ENCODE peak calls at places on chromosomes 2 and 18, in six cellular contexts. L is mammary epithelial cell, Y is GM12878, E is PC-3, G is astrocyte, B is GM23248. F is an unnamed sample.

GRCh38 chr2:204529795-204530463 is 15.3 kb upstream of the PARD3B start:
- DNase-seq in L (peak; percentile 35), Y (peak; percentile 8), E (no peak), G (no peak), B (no peak), F (no peak)

GRCh38 chr18:13220326-13220991 is 1.9 kb downstream of the LDLRAD4 start:
- DNase-seq in L (no peak), Y (no peak), E (no peak), G (peak; percentile 49), B (no peak), F (no peak)

GRCh38 chr2:28619213-28620196 is 123.6 kb downstream of the PLB1 start:
- DNase-seq in L (no peak), Y (no peak), E (peak; percentile 49), G (peak; percentile 44), B (no peak), F (no peak)

GRCh38 chr18:45733535-45733934 is 9.6 kb downstream of the SLC14A1 start:
- DNase-seq in L (no peak), Y (no peak), E (no peak), G (no peak), B (no peak), F (no peak)

GRCh38 chr18:36288689-36289088 is 8.8 kb upstream of the FHOD3 start:
- DNase-seq in L (no peak), Y (no peak), E (no peak), G (no peak), B (peak; percentile 24), F (no peak)

GRCh38 chr2:162430323-162430722 is 86.4 kb downstream of the GCA start:
- DNase-seq in L (no peak), Y (no peak), E (no peak), G (no peak), B (no peak), F (no peak)

GRCh38 chr2:219688560-219689445 is 61.4 kb downstream of the SLC4A3 start:
- DNase-seq in L (peak; percentile 97), Y (no peak), E (peak; percentile 96), G (peak; percentile 95), B (peak; percentile 38), F (no peak)

GRCh38 chr2:59888015-59888414 is 665.4 kb downstream of the BCL11A start:
- DNase-seq in L (no peak), Y (peak; percentile 15), E (no peak), G (no peak), B (no peak), F (peak; percentile 89)

GRCh38 chr2:12169060-12169406 is 422.6 kb downstream of the LPIN1 start:
- DNase-seq in L (peak; percentile 15), Y (no peak), E (no peak), G (peak; percentile 94), B (peak; percentile 93), F (no peak)

GRCh38 chr2:157746234-157746950 is 117.7 kb upstream of the ACVR1C start:
- DNase-seq in L (no peak), Y (no peak), E (no peak), G (peak; percentile 88), B (peak; percentile 64), F (no peak)

GRCh38 chr2:199940373-199940772 is 14.9 kb downstream of the TYW5 start:
- DNase-seq in L (peak; percentile 19), Y (no peak), E (peak; percentile 43), G (no peak), B (peak; percentile 69), F (peak; percentile 36)

GRCh38 chr18:3794537-3795348 is 344.8 kb downstream of the TGIF1 start:
- DNase-seq in L (peak; percentile 95), Y (no peak), E (peak; percentile 91), G (peak; percentile 98), B (peak; percentile 93), F (no peak)

GRCh38 chr2:28403388-28403956 is 10.8 kb downstream of the FOSL2 start:
- DNase-seq in L (no peak), Y (no peak), E (peak; percentile 17), G (no peak), B (no peak), F (no peak)

GRCh38 chr2:173346035-173346434 is 8.6 kb upstream of the CDCA7 start:
- DNase-seq in L (peak; percentile 10), Y (no peak), E (no peak), G (no peak), B (no peak), F (no peak)

GRCh38 chr2:98012561-98012979 is 16.8 kb upstream of the TMEM131 start:
- DNase-seq in L (no peak), Y (peak; percentile 88), E (no peak), G (no peak), B (no peak), F (peak; percentile 70)

GRCh38 chr2:12720752-12721151 is 4.0 kb downstream of the TRIB2 start:
- DNase-seq in L (no peak), Y (no peak), E (no peak), G (no peak), B (no peak), F (no peak)

GRCh38 chr2:27400348-27401135 is 8.8 kb downstream of the PPM1G start:
- DNase-seq in L (no peak), Y (no peak), E (no peak), G (no peak), B (peak; percentile 23), F (no peak)

GRCh38 chr2:218381916-218382366 is at the start of gene SLC11A1:
- DNase-seq in L (no peak), Y (no peak), E (no peak), G (no peak), B (no peak), F (no peak)

GRCh38 chr2:106316937-106317336 is 122.8 kb upstream of the UXS1 start:
- DNase-seq in L (no peak), Y (no peak), E (no peak), G (no peak), B (no peak), F (no peak)

GRCh38 chr2:60303685-60304084 is 249.8 kb downstream of the BCL11A start:
- DNase-seq in L (no peak), Y (no peak), E (no peak), G (no peak), B (no peak), F (no peak)

DNA sequence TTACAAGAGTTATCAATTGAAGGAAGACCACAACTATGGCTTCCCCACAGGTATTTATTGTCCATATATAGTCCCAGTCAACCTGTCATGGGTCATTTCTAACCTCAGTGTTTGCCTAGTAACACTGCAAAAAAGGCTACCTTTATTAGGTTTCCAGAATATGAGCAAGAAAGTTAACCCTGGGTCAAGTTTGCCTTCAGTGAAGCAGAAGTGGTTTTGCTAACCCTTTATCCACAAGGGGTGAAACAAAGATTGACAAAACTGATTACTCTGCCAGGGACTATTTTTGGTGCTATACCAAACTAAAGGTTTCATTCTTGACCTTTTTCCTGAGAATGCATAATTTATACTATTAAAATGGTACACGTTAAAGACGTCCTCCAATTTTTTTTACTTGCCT is 28.8 kb downstream of the SP100 start:
- DNase-seq in L (no peak), Y (peak; percentile 28), E (peak; percentile 4), G (no peak), B (no peak), F (peak; percentile 51)
- TF ChIP-seq EZH2 in L (no peak), Y (no peak), E (no peak), G (no peak), B (no peak), F (no peak)

GRCh38 chr2:96265349-96265839 is 403 bp downstream of the TMEM127 start:
- DNase-seq in L (peak; percentile 32), Y (no peak), E (no peak), G (no peak), B (peak; percentile 60), F (peak; percentile 15)
- H4K20me1 ChIP-seq in L (peaks cover 3% of the 10 kb centered on the region), Y (no peaks in the 10 kb centered on the region), E (peaks cover 17% of the 10 kb centered on the region), G (peaks cover 56% of the 10 kb centered on the region), B (no peaks in the 10 kb centered on the region), F (no peaks in the 10 kb centered on the region)

DNA sequence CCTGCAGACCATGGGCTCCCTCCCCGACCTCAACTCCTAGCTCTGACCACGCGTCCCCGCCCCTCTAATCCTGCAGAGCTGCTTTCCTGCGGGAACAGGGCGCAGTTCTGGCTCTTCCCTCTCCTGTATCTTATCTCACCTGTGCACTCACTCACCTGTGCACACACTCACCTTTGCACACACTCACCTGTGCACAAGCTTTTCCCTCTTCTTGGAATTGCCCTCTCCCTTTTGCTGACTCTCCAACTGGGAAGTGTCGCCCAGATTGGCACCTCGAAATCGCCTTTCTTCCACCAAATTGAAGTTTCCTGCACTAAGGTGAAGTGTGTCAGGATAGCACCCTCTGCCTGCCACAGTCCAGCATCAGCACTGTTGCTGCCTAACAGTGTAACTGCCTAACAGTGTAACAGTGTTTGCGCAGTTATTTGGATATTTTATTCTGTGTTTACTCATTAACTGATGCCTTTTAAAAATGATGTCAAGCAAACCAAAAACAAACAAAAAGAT is 585 bp upstream of the CMPK2 start:
- DNase-seq in L (peak; percentile 37), Y (peak; percentile 17), E (peak; percentile 69), G (peak; percentile 18), B (peak; percentile 24), F (peak; percentile 43)
- TF ChIP-seq EZH2 in L (no peak), Y (no peak), E (no peak), G (no peak), B (no peak), F (no peak)

DNA sequence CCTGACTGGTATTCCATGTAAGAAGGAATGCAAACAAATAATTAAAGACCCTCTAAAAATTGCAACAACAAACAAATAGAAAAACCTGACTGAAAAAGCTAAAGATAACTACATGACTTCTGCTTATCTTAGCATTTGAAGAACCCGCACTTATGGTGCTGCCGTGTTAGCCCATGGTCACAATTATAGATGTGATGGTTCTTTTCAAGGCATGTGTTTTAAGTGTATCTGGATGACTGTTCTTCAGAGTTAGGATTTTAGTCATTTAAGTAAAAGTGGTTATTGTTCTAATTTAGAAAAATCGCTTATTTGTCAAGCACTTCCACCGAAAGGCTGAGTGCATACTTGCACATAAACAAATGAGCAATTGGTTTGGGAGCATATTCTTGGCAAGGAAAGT is 77.3 kb downstream of the CPS1 start:
- DNase-seq in L (no peak), Y (no peak), E (no peak), G (no peak), B (no peak), F (no peak)
- H4K20me1 ChIP-seq in L (no peaks in the 10 kb centered on the region), Y (no peaks in the 10 kb centered on the region), E (no peaks in the 10 kb centered on the region), G (no peaks in the 10 kb centered on the region), B (no peaks in the 10 kb centered on the region), F (no peaks in the 10 kb centered on the region)

GRCh38 chr2:217270089-217270800 is 410.4 kb upstream of the TNP1 start:
- DNase-seq in L (no peak), Y (no peak), E (no peak), G (no peak), B (no peak), F (no peak)

GRCh38 chr2:217270801-217271121 is 410.9 kb upstream of the TNP1 start:
- DNase-seq in L (no peak), Y (no peak), E (no peak), G (no peak), B (peak; percentile 30), F (no peak)

GRCh38 chr2:217273158-217273557 is 413.3 kb upstream of the TNP1 start:
- DNase-seq in L (no peak), Y (no peak), E (no peak), G (no peak), B (no peak), F (no peak)

GRCh38 chr2:217273851-217274250 is 414.0 kb upstream of the TNP1 start:
- DNase-seq in L (no peak), Y (no peak), E (no peak), G (no peak), B (no peak), F (no peak)

GRCh38 chr2:217271813-217272212 is 411.9 kb upstream of the TNP1 start:
- DNase-seq in L (no peak), Y (no peak), E (no peak), G (no peak), B (peak; percentile 4), F (no peak)
- TF ChIP-seq EZH2 in L (no peak), Y (no peak), E (no peak), G (no peak), B (no peak), F (no peak)

F was measured in MM.1S.